ENCODE peak calls at places on chromosomes 1 and 21, in four cellular contexts. U, W, O and J are unnamed samples.

GRCh38 chr1:77282866-77283539 is 1.2 kb downstream of the AK5 start:
- DNase-seq in U (no peak), W (peak; percentile 47), O (no peak), J (no peak)

GRCh38 chr1:64337476-64337875 is 132.5 kb upstream of the CACHD1 start:
- DNase-seq in U (peak; percentile 89), W (peak; percentile 21), O (no peak), J (no peak)

GRCh38 chr1:115828101-115829022 is 12.6 kb downstream of the NHLH2 start:
- DNase-seq in U (peak; percentile 80), W (peak; percentile 34), O (no peak), J (no peak)

GRCh38 chr1:28036431-28036830 is 52.0 kb downstream of the EYA3 start:
- DNase-seq in U (no peak), W (no peak), O (no peak), J (no peak)

GRCh38 chr1:95583811-95584210 is 349.8 kb downstream of the RWDD3 start:
- DNase-seq in U (no peak), W (no peak), O (no peak), J (no peak)

GRCh38 chr1:201156819-201157218 is 2.5 kb upstream of the TMEM9 start:
- DNase-seq in U (no peak), W (no peak), O (no peak), J (no peak)

GRCh38 chr1:178725603-178726517 is 816 bp downstream of the RALGPS2 start:
- DNase-seq in U (peak; percentile 77), W (peak; percentile 83), O (peak; percentile 74), J (peak; percentile 92)

GRCh38 chr1:119773711-119774241 is 5.1 kb upstream of the HMGCS2 start:
- DNase-seq in U (no peak), W (peak; percentile 82), O (no peak), J (peak; percentile 34)

GRCh38 chr1:63590161-63590560 is 3.0 kb upstream of the PGM1 start:
- DNase-seq in U (no peak), W (peak; percentile 4), O (no peak), J (peak; percentile 61)

GRCh38 chr1:9235123-9235513 is 544 bp downstream of the H6PD start:
- DNase-seq in U (no peak), W (peak; percentile 68), O (no peak), J (peak; percentile 56)

GRCh38 chr1:54413295-54413694 is 7.1 kb upstream of the SSBP3 start:
- DNase-seq in U (no peak), W (peak; percentile 90), O (peak; percentile 71), J (peak; percentile 46)

GRCh38 chr1:39214021-39214713 is 9.7 kb downstream of the MACF1 start:
- DNase-seq in U (no peak), W (peak; percentile 24), O (no peak), J (peak; percentile 74)

GRCh38 chr1:161261859-161262225 is 3.3 kb downstream of the PCP4L1 start:
- DNase-seq in U (no peak), W (peak; percentile 19), O (no peak), J (no peak)

GRCh38 chr1:1088036-1088800 is 14.1 kb upstream of the RNF223 start:
- DNase-seq in U (no peak), W (no peak), O (no peak), J (no peak)

GRCh38 chr1:215594640-215595039 is 27.5 kb downstream of the KCTD3 start:
- DNase-seq in U (no peak), W (no peak), O (no peak), J (peak; percentile 55)

GRCh38 chr21:42215942-42216725 is 2.8 kb upstream of the ABCG1 start:
- DNase-seq in U (no peak), W (no peak), O (no peak), J (no peak)